ENCODE peak calls at places on chromosomes 11 and 22, in nine cellular contexts. One of them, this sample, is unnamed. For H3K4me1, the result is how much of the 10 kb centered on the place peaks cover.

GRCh38 chr11:829116-829945 is 1.6 kb downstream of the CRACR2B start:
- DNase-seq in thoracic aorta: no peak
- DNase-seq in IMR-90: no peak
- DNase-seq in A549: no peak
- DNase-seq in esophagus squamous epithelium: no peak
- DNase-seq in astrocyte: no peak
- DNase-seq in tibial artery: peak
- DNase-seq in CD8-positive, alpha-beta T cell: no peak
- DNase-seq in PC-9: peak
- DNase-seq in this sample: no peak

GRCh38 chr11:129694538-129694937 is 121.1 kb upstream of the TMEM45B start:
- DNase-seq in thoracic aorta: no peak
- DNase-seq in IMR-90: no peak
- DNase-seq in A549: no peak
- DNase-seq in esophagus squamous epithelium: no peak
- DNase-seq in astrocyte: no peak
- DNase-seq in tibial artery: no peak
- DNase-seq in CD8-positive, alpha-beta T cell: no peak
- DNase-seq in PC-9: no peak
- DNase-seq in this sample: no peak

GRCh38 chr11:128341280-128341679 is 246.1 kb downstream of the ETS1 start:
- DNase-seq in thoracic aorta: no peak
- DNase-seq in IMR-90: no peak
- DNase-seq in A549: no peak
- DNase-seq in esophagus squamous epithelium: no peak
- DNase-seq in astrocyte: no peak
- DNase-seq in tibial artery: no peak
- DNase-seq in CD8-positive, alpha-beta T cell: peak
- DNase-seq in PC-9: no peak
- DNase-seq in this sample: no peak

GRCh38 chr11:7522106-7522505 is 8.3 kb downstream of the PPFIBP2 start:
- DNase-seq in thoracic aorta: no peak
- DNase-seq in IMR-90: no peak
- DNase-seq in A549: no peak
- DNase-seq in esophagus squamous epithelium: no peak
- DNase-seq in astrocyte: no peak
- DNase-seq in tibial artery: no peak
- DNase-seq in CD8-positive, alpha-beta T cell: no peak
- DNase-seq in PC-9: no peak
- DNase-seq in this sample: no peak

GRCh38 chr11:96486890-96487633 is 97.2 kb downstream of the JRKL start:
- DNase-seq in thoracic aorta: no peak
- DNase-seq in IMR-90: peak
- DNase-seq in A549: no peak
- DNase-seq in esophagus squamous epithelium: no peak
- DNase-seq in astrocyte: peak
- DNase-seq in tibial artery: no peak
- DNase-seq in CD8-positive, alpha-beta T cell: no peak
- DNase-seq in PC-9: peak
- DNase-seq in this sample: peak

GRCh38 chr22:40894417-40894816 is 32.5 kb upstream of the DNAJB7 start:
- DNase-seq in thoracic aorta: no peak
- DNase-seq in IMR-90: no peak
- DNase-seq in A549: no peak
- DNase-seq in esophagus squamous epithelium: no peak
- DNase-seq in astrocyte: no peak
- DNase-seq in tibial artery: no peak
- DNase-seq in CD8-positive, alpha-beta T cell: no peak
- DNase-seq in PC-9: no peak
- DNase-seq in this sample: no peak

GRCh38 chr11:10692716-10693115 is 839 bp downstream of the IRAG1 start:
- DNase-seq in thoracic aorta: no peak
- DNase-seq in IMR-90: no peak
- DNase-seq in A549: no peak
- DNase-seq in esophagus squamous epithelium: no peak
- DNase-seq in astrocyte: no peak
- DNase-seq in tibial artery: no peak
- DNase-seq in CD8-positive, alpha-beta T cell: no peak
- DNase-seq in PC-9: no peak
- DNase-seq in this sample: no peak

GRCh38 chr11:47552086-47552580 is 799 bp downstream of the CELF1 start:
- DNase-seq in thoracic aorta: no peak
- DNase-seq in IMR-90: peak
- DNase-seq in A549: no peak
- DNase-seq in esophagus squamous epithelium: no peak
- DNase-seq in astrocyte: peak
- DNase-seq in tibial artery: no peak
- DNase-seq in CD8-positive, alpha-beta T cell: no peak
- DNase-seq in PC-9: peak
- DNase-seq in this sample: peak

GRCh38 chr11:61671527-61671926 is 8.7 kb upstream of the DAGLA start:
- DNase-seq in thoracic aorta: no peak
- DNase-seq in IMR-90: no peak
- DNase-seq in A549: peak
- DNase-seq in esophagus squamous epithelium: no peak
- DNase-seq in astrocyte: no peak
- DNase-seq in tibial artery: no peak
- DNase-seq in CD8-positive, alpha-beta T cell: no peak
- DNase-seq in PC-9: peak
- DNase-seq in this sample: no peak

GRCh38 chr11:68066742-68067141 is 27.9 kb downstream of the TCIRG1 start:
- DNase-seq in thoracic aorta: no peak
- DNase-seq in IMR-90: no peak
- DNase-seq in A549: no peak
- DNase-seq in esophagus squamous epithelium: no peak
- DNase-seq in astrocyte: peak
- DNase-seq in tibial artery: no peak
- DNase-seq in CD8-positive, alpha-beta T cell: no peak
- DNase-seq in PC-9: no peak
- DNase-seq in this sample: no peak

GRCh38 chr22:47292546-47293320 is 530.3 kb downstream of the TBC1D22A start:
- DNase-seq in thoracic aorta: no peak
- DNase-seq in IMR-90: no peak
- DNase-seq in A549: no peak
- DNase-seq in esophagus squamous epithelium: no peak
- DNase-seq in astrocyte: no peak
- DNase-seq in tibial artery: no peak
- DNase-seq in CD8-positive, alpha-beta T cell: no peak
- DNase-seq in PC-9: no peak
- DNase-seq in this sample: peak

GRCh38 chr22:47842119-47842518 is 1079.7 kb downstream of the TBC1D22A start:
- DNase-seq in thoracic aorta: no peak
- DNase-seq in IMR-90: no peak
- DNase-seq in A549: no peak
- DNase-seq in esophagus squamous epithelium: no peak
- DNase-seq in astrocyte: no peak
- DNase-seq in tibial artery: no peak
- DNase-seq in CD8-positive, alpha-beta T cell: no peak
- DNase-seq in PC-9: no peak
- DNase-seq in this sample: no peak

GRCh38 chr11:66268210-66268952 is at the start of gene RAB1B:
- DNase-seq in thoracic aorta: peak
- DNase-seq in IMR-90: peak
- DNase-seq in A549: peak
- DNase-seq in esophagus squamous epithelium: peak
- DNase-seq in astrocyte: peak
- DNase-seq in tibial artery: peak
- DNase-seq in CD8-positive, alpha-beta T cell: peak
- DNase-seq in PC-9: peak
- DNase-seq in this sample: peak

GRCh38 chr11:77125695-77126094 is 2.4 kb upstream of the MYO7A start:
- DNase-seq in thoracic aorta: no peak
- DNase-seq in IMR-90: no peak
- DNase-seq in A549: no peak
- DNase-seq in esophagus squamous epithelium: no peak
- DNase-seq in astrocyte: no peak
- DNase-seq in tibial artery: no peak
- DNase-seq in CD8-positive, alpha-beta T cell: no peak
- DNase-seq in PC-9: no peak
- DNase-seq in this sample: no peak

GRCh38 chr11:70524096-70524922 is 126.0 kb downstream of the CTTN start:
- DNase-seq in thoracic aorta: no peak
- DNase-seq in IMR-90: peak
- DNase-seq in A549: no peak
- DNase-seq in esophagus squamous epithelium: no peak
- DNase-seq in astrocyte: peak
- DNase-seq in tibial artery: no peak
- DNase-seq in CD8-positive, alpha-beta T cell: no peak
- DNase-seq in PC-9: no peak
- DNase-seq in this sample: no peak

GRCh38 chr11:78841451-78842060 is 266.9 kb upstream of the NARS2 start:
- DNase-seq in thoracic aorta: no peak
- DNase-seq in IMR-90: peak
- DNase-seq in A549: no peak
- DNase-seq in esophagus squamous epithelium: no peak
- DNase-seq in astrocyte: no peak
- DNase-seq in tibial artery: no peak
- DNase-seq in CD8-positive, alpha-beta T cell: no peak
- DNase-seq in PC-9: no peak
- DNase-seq in this sample: no peak

GRCh38 chr11:14414470-14415461 is 55.8 kb upstream of the RRAS2 start:
- DNase-seq in thoracic aorta: no peak
- DNase-seq in IMR-90: peak
- DNase-seq in A549: no peak
- DNase-seq in esophagus squamous epithelium: no peak
- DNase-seq in astrocyte: peak
- DNase-seq in tibial artery: no peak
- DNase-seq in CD8-positive, alpha-beta T cell: peak
- DNase-seq in PC-9: peak
- DNase-seq in this sample: no peak

GRCh38 chr11:134044514-134045284 is 24.2 kb upstream of the JAM3 start:
- DNase-seq in thoracic aorta: no peak
- DNase-seq in IMR-90: no peak
- DNase-seq in A549: no peak
- DNase-seq in esophagus squamous epithelium: no peak
- DNase-seq in astrocyte: no peak
- DNase-seq in tibial artery: no peak
- DNase-seq in CD8-positive, alpha-beta T cell: no peak
- DNase-seq in PC-9: no peak
- DNase-seq in this sample: no peak
- H3K4me1 ChIP-seq in thoracic aorta: under half
- H3K4me1 ChIP-seq in IMR-90: under half
- H3K4me1 ChIP-seq in A549: under half
- H3K4me1 ChIP-seq in esophagus squamous epithelium: under half
- H3K4me1 ChIP-seq in astrocyte: under half
- H3K4me1 ChIP-seq in tibial artery: half or more
- H3K4me1 ChIP-seq in CD8-positive, alpha-beta T cell: under half
- H3K4me1 ChIP-seq in PC-9: under half
- H3K4me1 ChIP-seq in this sample: under half

DNA sequence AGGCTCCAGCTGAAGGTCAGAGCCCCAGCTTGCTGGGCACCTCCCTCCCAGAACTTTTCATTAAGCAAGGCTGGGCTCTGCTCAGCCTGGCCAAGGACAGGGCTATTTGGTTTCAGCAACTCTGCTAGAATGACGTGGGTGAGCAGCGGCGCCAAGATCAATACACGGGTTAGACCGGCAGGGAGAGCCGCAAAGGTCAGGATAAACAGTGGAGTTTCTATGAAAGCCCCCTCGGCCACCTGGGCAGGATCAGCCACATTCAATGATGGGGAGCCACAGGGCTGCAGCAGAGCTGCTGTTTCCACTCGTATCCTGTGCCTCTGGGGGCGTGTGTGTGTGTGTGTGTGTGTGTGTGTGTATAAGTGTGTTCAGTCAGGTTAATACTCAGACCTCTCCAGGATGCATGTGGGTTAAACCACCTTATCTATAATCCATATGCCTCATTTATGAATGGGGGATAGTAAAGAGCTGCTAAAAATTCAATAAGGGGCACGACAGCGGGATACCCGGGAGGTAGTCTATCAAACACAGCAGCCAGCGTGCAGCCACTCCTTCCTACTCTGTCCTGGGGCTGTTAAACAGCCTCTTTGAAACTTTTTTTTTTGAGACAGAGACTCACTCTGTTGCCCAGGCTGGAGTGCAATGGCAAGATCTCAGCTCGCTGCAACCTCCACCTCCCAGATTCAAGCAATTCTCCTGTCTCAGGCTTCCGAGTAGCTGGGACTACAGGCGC is 34.8 kb downstream of the MYH9 start:
- DNase-seq in thoracic aorta: peak
- DNase-seq in IMR-90: peak
- DNase-seq in A549: no peak
- DNase-seq in esophagus squamous epithelium: no peak
- DNase-seq in astrocyte: peak
- DNase-seq in tibial artery: peak
- DNase-seq in CD8-positive, alpha-beta T cell: peak
- DNase-seq in PC-9: no peak
- DNase-seq in this sample: peak
- H3K4me1 ChIP-seq in thoracic aorta: half or more
- H3K4me1 ChIP-seq in IMR-90: half or more
- H3K4me1 ChIP-seq in A549: half or more
- H3K4me1 ChIP-seq in esophagus squamous epithelium: half or more
- H3K4me1 ChIP-seq in astrocyte: half or more
- H3K4me1 ChIP-seq in tibial artery: half or more
- H3K4me1 ChIP-seq in CD8-positive, alpha-beta T cell: half or more
- H3K4me1 ChIP-seq in PC-9: under half
- H3K4me1 ChIP-seq in this sample: half or more

GRCh38 chr22:27978875-27979274 is 59.8 kb upstream of the PITPNB start:
- DNase-seq in thoracic aorta: no peak
- DNase-seq in IMR-90: no peak
- DNase-seq in A549: no peak
- DNase-seq in esophagus squamous epithelium: no peak
- DNase-seq in astrocyte: no peak
- DNase-seq in tibial artery: no peak
- DNase-seq in CD8-positive, alpha-beta T cell: no peak
- DNase-seq in PC-9: no peak
- DNase-seq in this sample: no peak
- H3K4me1 ChIP-seq in thoracic aorta: under half
- H3K4me1 ChIP-seq in IMR-90: under half
- H3K4me1 ChIP-seq in A549: under half
- H3K4me1 ChIP-seq in esophagus squamous epithelium: under half
- H3K4me1 ChIP-seq in astrocyte: under half
- H3K4me1 ChIP-seq in tibial artery: under half
- H3K4me1 ChIP-seq in CD8-positive, alpha-beta T cell: under half
- H3K4me1 ChIP-seq in PC-9: under half
- H3K4me1 ChIP-seq in this sample: under half

DNA sequence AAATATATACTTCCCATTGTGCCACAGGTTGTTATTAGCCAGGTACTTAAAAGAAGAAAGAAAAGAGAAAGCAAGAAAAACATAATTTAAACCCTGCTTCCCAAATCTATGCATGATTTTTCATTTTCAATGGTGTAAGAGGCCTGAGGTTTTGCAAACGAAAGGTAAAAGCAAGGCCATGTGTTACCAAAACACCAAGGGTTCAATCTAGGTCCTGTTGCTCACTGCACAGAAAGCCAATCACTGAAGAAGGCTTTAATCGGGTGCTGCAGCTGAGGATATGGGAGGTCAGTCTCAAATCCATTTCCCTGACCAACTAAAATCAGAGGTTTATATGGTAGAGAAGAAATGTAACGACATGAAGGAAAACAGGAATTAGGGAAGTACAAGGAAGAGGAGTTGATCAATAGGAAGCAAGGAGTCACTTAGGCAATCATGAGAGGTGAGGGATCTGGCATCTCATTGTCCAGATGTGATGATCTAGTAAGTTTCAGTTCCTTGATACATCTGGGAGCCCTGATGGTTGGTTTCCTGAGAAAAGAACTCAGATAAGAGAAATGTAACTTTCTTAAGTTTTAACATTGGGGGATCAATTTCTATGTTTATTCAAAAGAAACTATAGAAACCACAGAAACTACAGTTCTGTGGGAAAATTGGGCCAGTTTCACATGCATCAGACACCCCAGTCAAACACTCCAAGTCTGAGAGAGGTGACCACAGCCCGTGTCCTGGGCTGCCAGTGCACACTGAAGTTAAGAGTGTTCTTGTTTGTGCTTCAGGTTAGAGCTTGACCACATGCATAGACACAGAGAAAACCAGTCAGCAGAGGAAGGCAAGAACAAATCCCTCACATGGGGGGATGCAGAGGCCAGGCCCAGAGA is 18.1 kb upstream of the DKK3 start:
- DNase-seq in thoracic aorta: no peak
- DNase-seq in IMR-90: no peak
- DNase-seq in A549: no peak
- DNase-seq in esophagus squamous epithelium: no peak
- DNase-seq in astrocyte: no peak
- DNase-seq in tibial artery: no peak
- DNase-seq in CD8-positive, alpha-beta T cell: no peak
- DNase-seq in PC-9: no peak
- DNase-seq in this sample: no peak
- H3K4me1 ChIP-seq in thoracic aorta: under half
- H3K4me1 ChIP-seq in IMR-90: under half
- H3K4me1 ChIP-seq in A549: under half
- H3K4me1 ChIP-seq in esophagus squamous epithelium: under half
- H3K4me1 ChIP-seq in astrocyte: under half
- H3K4me1 ChIP-seq in tibial artery: under half
- H3K4me1 ChIP-seq in CD8-positive, alpha-beta T cell: under half
- H3K4me1 ChIP-seq in PC-9: under half
- H3K4me1 ChIP-seq in this sample: under half